ENCODE peak calls at places on chromosomes 2 and 18, in five cellular contexts. One of them, this sample, is unnamed.

GRCh38 chr2:89837962-89838625 is 1146.6 kb downstream of the RPIA start:
- DNase-seq in lower lobe of right lung: no peak
- DNase-seq in fibroblast of lung: no peak
- DNase-seq in prostate gland: no peak
- DNase-seq in cardiac fibroblast: no peak
- DNase-seq in this sample: no peak

GRCh38 chr2:233342301-233342700 is 12.0 kb upstream of the DGKD start:
- DNase-seq in cardiac fibroblast: no peak
- DNase-seq in lower lobe of right lung: no peak
- DNase-seq in prostate gland: no peak
- DNase-seq in fibroblast of lung: no peak
- DNase-seq in this sample: no peak

GRCh38 chr2:204608261-204608660 is 63.0 kb downstream of the PARD3B start:
- DNase-seq in prostate gland: no peak
- DNase-seq in cardiac fibroblast: peak; percentile 9
- DNase-seq in fibroblast of lung: peak; percentile 61
- DNase-seq in lower lobe of right lung: no peak
- DNase-seq in this sample: peak; percentile 55

GRCh38 chr2:174667461-174667860 is 69.9 kb upstream of the WIPF1 start:
- DNase-seq in lower lobe of right lung: no peak
- DNase-seq in fibroblast of lung: no peak
- DNase-seq in prostate gland: no peak
- DNase-seq in cardiac fibroblast: no peak
- DNase-seq in this sample: no peak

GRCh38 chr18:9211955-9212354 is 75.4 kb downstream of the ANKRD12 start:
- DNase-seq in lower lobe of right lung: no peak
- DNase-seq in fibroblast of lung: no peak
- DNase-seq in cardiac fibroblast: no peak
- DNase-seq in prostate gland: no peak
- DNase-seq in this sample: no peak

GRCh38 chr2:96083064-96083889 is 33.1 kb downstream of the ADRA2B start:
- DNase-seq in cardiac fibroblast: no peak
- DNase-seq in lower lobe of right lung: peak; percentile 38
- DNase-seq in prostate gland: no peak
- DNase-seq in fibroblast of lung: no peak
- DNase-seq in this sample: no peak

GRCh38 chr2:239189711-239190131 is 211.1 kb downstream of the HDAC4 start:
- DNase-seq in prostate gland: no peak
- DNase-seq in cardiac fibroblast: no peak
- DNase-seq in lower lobe of right lung: no peak
- DNase-seq in fibroblast of lung: no peak
- DNase-seq in this sample: no peak

GRCh38 chr2:105553538-105554196 is 154.8 kb upstream of the FHL2 start:
- DNase-seq in lower lobe of right lung: no peak
- DNase-seq in fibroblast of lung: peak; percentile 20
- DNase-seq in cardiac fibroblast: peak; percentile 72
- DNase-seq in prostate gland: no peak
- DNase-seq in this sample: peak; percentile 52

GRCh38 chr2:177143444-177143843 is 69.2 kb upstream of the HNRNPA3 start:
- DNase-seq in fibroblast of lung: peak; percentile 45
- DNase-seq in cardiac fibroblast: peak; percentile 60
- DNase-seq in lower lobe of right lung: no peak
- DNase-seq in prostate gland: no peak
- DNase-seq in this sample: peak; percentile 63

GRCh38 chr2:78941751-78942150 is 83.8 kb upstream of the REG3G start:
- DNase-seq in fibroblast of lung: no peak
- DNase-seq in prostate gland: no peak
- DNase-seq in cardiac fibroblast: no peak
- DNase-seq in lower lobe of right lung: no peak
- DNase-seq in this sample: no peak

GRCh38 chr18:7941533-7941932 is 374.4 kb downstream of the PTPRM start:
- DNase-seq in cardiac fibroblast: no peak
- DNase-seq in prostate gland: peak; percentile 99
- DNase-seq in fibroblast of lung: no peak
- DNase-seq in lower lobe of right lung: peak; percentile 65
- DNase-seq in this sample: no peak

GRCh38 chr2:223203971-223204370 is 152.0 kb downstream of the KCNE4 start:
- DNase-seq in prostate gland: no peak
- DNase-seq in lower lobe of right lung: no peak
- DNase-seq in fibroblast of lung: peak; percentile 32
- DNase-seq in cardiac fibroblast: peak; percentile 35
- DNase-seq in this sample: peak; percentile 70

GRCh38 chr2:84458436-84459027 is 548 bp downstream of the SUCLG1 start:
- DNase-seq in cardiac fibroblast: peak; percentile 18
- DNase-seq in lower lobe of right lung: no peak
- DNase-seq in fibroblast of lung: peak; percentile 10
- DNase-seq in prostate gland: peak; percentile 7
- DNase-seq in this sample: peak; percentile 14

GRCh38 chr2:10547663-10548384 is 99.7 kb upstream of the ODC1 start:
- DNase-seq in fibroblast of lung: no peak
- DNase-seq in prostate gland: no peak
- DNase-seq in cardiac fibroblast: no peak
- DNase-seq in lower lobe of right lung: no peak
- DNase-seq in this sample: no peak

GRCh38 chr2:239318790-239319189 is 82.0 kb downstream of the HDAC4 start:
- DNase-seq in cardiac fibroblast: peak; percentile 50
- DNase-seq in lower lobe of right lung: peak; percentile 24
- DNase-seq in prostate gland: no peak
- DNase-seq in fibroblast of lung: peak; percentile 14
- DNase-seq in this sample: peak; percentile 50

GRCh38 chr2:112712903-112713584 is 7.8 kb upstream of the NT5DC4 start:
- DNase-seq in cardiac fibroblast: peak; percentile 87
- DNase-seq in prostate gland: no peak
- DNase-seq in lower lobe of right lung: no peak
- DNase-seq in fibroblast of lung: peak; percentile 54
- DNase-seq in this sample: peak; percentile 86

GRCh38 chr18:75607701-75608100 is 180.2 kb upstream of the SMIM21 start:
- DNase-seq in cardiac fibroblast: no peak
- DNase-seq in fibroblast of lung: peak; percentile 1
- DNase-seq in prostate gland: no peak
- DNase-seq in lower lobe of right lung: no peak
- DNase-seq in this sample: peak; percentile 8

GRCh38 chr2:102020596-102021170 is 28.9 kb downstream of the IL1R2 start:
- DNase-seq in cardiac fibroblast: peak; percentile 97
- DNase-seq in fibroblast of lung: peak; percentile 90
- DNase-seq in prostate gland: peak; percentile 85
- DNase-seq in lower lobe of right lung: peak; percentile 87
- DNase-seq in this sample: peak; percentile 92

GRCh38 chr2:233471291-233472035 is 95.1 kb downstream of the USP40 start:
- DNase-seq in prostate gland: no peak
- DNase-seq in lower lobe of right lung: no peak
- DNase-seq in cardiac fibroblast: no peak
- DNase-seq in fibroblast of lung: no peak
- DNase-seq in this sample: no peak

GRCh38 chr2:23327897-23328296 is 57.1 kb upstream of the KLHL29 start:
- DNase-seq in lower lobe of right lung: no peak
- DNase-seq in fibroblast of lung: no peak
- DNase-seq in cardiac fibroblast: no peak
- DNase-seq in prostate gland: no peak
- DNase-seq in this sample: no peak

GRCh38 chr2:23335550-23335949 is 49.4 kb upstream of the KLHL29 start:
- DNase-seq in lower lobe of right lung: no peak
- DNase-seq in fibroblast of lung: no peak
- DNase-seq in prostate gland: no peak
- DNase-seq in cardiac fibroblast: no peak
- DNase-seq in this sample: no peak

GRCh38 chr2:23326322-23326721 is 58.7 kb upstream of the KLHL29 start:
- DNase-seq in cardiac fibroblast: no peak
- DNase-seq in prostate gland: no peak
- DNase-seq in fibroblast of lung: no peak
- DNase-seq in lower lobe of right lung: no peak
- DNase-seq in this sample: no peak

GRCh38 chr2:23324281-23324680 is 60.7 kb upstream of the KLHL29 start:
- DNase-seq in prostate gland: no peak
- DNase-seq in lower lobe of right lung: no peak
- DNase-seq in fibroblast of lung: no peak
- DNase-seq in cardiac fibroblast: no peak
- DNase-seq in this sample: no peak

DNA sequence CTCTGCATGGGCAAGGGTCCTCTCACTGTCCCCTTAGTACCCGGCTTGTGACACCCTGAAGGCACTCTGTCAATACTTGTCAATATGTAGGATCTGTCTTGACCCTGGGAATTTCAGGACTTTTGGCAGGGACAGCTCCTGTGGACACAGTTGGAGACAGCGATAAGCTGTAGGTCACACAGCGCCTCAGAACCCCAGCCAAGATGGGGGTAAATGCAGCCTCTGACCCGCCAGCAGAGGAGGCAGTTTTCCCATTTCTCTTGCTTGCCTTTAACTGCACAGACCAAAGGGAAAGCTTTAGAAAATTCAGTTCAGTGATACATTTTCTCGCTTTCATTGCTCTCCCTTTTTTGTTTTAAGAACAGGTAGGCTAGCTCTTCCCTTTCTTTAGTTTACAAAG is 54.8 kb upstream of the KLHL29 start:
- DNase-seq in prostate gland: no peak
- DNase-seq in fibroblast of lung: peak; percentile 21
- DNase-seq in lower lobe of right lung: no peak
- DNase-seq in cardiac fibroblast: peak; percentile 15
- DNase-seq in this sample: peak; percentile 5
- TF ChIP-seq CTCF in prostate gland: no peak
- TF ChIP-seq CTCF in fibroblast of lung: peak; percentile 33
- TF ChIP-seq CTCF in lower lobe of right lung: no peak
- TF ChIP-seq CTCF in cardiac fibroblast: no peak
- TF ChIP-seq CTCF in this sample: no peak

DNA sequence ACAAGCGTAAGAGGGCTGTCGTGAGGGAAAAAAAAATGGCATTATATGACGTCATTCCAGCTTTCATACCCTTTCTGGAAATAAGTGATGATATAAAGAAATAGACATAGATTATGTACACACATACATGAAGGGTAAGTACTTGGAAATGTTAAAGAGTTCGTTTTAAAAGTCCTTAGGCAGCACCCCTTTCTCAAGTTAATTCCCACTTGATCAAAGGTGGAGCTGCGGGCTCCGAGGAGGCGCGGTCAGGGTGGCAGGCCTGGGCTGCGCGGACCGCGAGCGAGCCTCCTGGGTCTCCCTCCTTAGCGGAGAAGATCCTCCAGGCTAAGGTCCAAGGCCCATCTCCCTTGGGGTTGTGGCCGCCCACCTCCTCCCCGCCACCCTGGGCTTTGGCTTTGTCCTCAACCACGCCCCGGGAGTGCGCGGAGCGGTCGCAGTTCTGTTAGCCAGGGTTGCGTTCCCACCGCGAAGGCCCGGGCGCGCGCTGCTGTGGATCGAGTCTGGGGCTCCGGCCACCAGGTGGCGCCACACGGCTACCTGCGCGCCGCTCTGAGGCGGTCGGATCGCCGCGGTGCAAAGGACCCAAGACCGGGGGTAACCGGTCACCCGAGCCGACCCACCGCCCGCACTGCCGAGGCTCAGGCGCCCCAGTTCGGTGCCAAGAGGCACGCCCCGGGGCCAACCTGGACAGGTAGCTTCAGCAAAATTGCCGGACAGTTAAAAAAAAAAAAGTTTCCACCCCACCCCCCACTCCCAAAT is 66.8 kb downstream of the HNRNPLL start:
- DNase-seq in cardiac fibroblast: peak; percentile 68
- DNase-seq in lower lobe of right lung: peak; percentile 91
- DNase-seq in prostate gland: peak; percentile 73
- DNase-seq in fibroblast of lung: peak; percentile 60
- DNase-seq in this sample: peak; percentile 69
- H3K4me3 ChIP-seq in cardiac fibroblast: peak overlapping the region; percentile 61
- H3K4me3 ChIP-seq in lower lobe of right lung: peak overlapping the region; percentile 64
- H3K4me3 ChIP-seq in prostate gland: peak overlapping the region; percentile 27
- H3K4me3 ChIP-seq in fibroblast of lung: peak overlapping the region; percentile 53
- H3K4me3 ChIP-seq in this sample: peak overlapping the region; percentile 62

DNA sequence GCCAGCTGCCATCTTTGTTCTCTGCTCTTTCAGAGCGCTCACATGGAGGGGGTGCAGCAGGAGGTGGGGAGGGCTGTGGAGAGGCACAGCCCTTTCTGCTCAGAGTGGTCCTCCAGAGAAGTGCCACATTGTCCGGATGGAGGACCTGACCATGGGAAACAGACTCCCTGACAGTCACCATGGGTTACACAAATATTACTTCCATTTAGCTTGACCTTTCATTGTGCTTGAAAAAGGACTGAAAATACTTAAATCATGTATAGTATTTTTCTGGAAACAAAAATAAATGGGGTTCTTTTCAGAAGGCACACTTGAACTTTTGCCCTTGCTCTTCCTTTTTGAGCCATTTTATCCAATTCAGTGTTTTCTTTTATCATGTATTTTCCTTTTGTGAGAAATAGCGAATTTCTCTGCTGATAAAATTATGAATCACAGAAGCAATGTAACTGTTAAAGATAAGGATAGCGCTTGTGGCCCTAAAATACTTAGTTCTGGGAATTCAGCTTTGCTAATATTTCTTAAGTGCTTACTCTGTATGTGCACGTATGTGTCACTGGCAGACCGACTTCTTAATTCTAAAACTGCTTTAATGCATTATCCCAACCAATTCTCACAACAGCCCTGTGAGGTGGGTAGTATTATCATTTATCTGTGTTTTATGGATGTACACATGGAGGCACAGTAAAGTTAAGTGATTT is 34.2 kb downstream of the SPATS2L start:
- DNase-seq in prostate gland: no peak
- DNase-seq in cardiac fibroblast: no peak
- DNase-seq in lower lobe of right lung: no peak
- DNase-seq in fibroblast of lung: no peak
- DNase-seq in this sample: no peak
- TF ChIP-seq CTCF in prostate gland: no peak
- TF ChIP-seq CTCF in cardiac fibroblast: no peak
- TF ChIP-seq CTCF in lower lobe of right lung: no peak
- TF ChIP-seq CTCF in fibroblast of lung: no peak
- TF ChIP-seq CTCF in this sample: no peak

GRCh38 chr2:241560181-241560882 is 1.8 kb downstream of the BOK start:
- DNase-seq in prostate gland: no peak
- DNase-seq in lower lobe of right lung: no peak
- DNase-seq in cardiac fibroblast: no peak
- DNase-seq in fibroblast of lung: no peak
- DNase-seq in this sample: no peak

GRCh38 chr2:241562269-241562891 is 3.8 kb downstream of the BOK start:
- DNase-seq in fibroblast of lung: no peak
- DNase-seq in lower lobe of right lung: peak; percentile 52
- DNase-seq in cardiac fibroblast: no peak
- DNase-seq in prostate gland: no peak
- DNase-seq in this sample: no peak

GRCh38 chr2:241561811-241562210 is 3.3 kb downstream of the BOK start:
- DNase-seq in cardiac fibroblast: peak; percentile 55
- DNase-seq in lower lobe of right lung: peak; percentile 79
- DNase-seq in prostate gland: peak; percentile 82
- DNase-seq in fibroblast of lung: peak; percentile 67
- DNase-seq in this sample: peak; percentile 74

GRCh38 chr2:241559489-241560180 is 1.1 kb downstream of the BOK start:
- DNase-seq in lower lobe of right lung: no peak
- DNase-seq in cardiac fibroblast: peak; percentile 51
- DNase-seq in prostate gland: peak; percentile 27
- DNase-seq in fibroblast of lung: peak; percentile 51
- DNase-seq in this sample: peak; percentile 48

DNA sequence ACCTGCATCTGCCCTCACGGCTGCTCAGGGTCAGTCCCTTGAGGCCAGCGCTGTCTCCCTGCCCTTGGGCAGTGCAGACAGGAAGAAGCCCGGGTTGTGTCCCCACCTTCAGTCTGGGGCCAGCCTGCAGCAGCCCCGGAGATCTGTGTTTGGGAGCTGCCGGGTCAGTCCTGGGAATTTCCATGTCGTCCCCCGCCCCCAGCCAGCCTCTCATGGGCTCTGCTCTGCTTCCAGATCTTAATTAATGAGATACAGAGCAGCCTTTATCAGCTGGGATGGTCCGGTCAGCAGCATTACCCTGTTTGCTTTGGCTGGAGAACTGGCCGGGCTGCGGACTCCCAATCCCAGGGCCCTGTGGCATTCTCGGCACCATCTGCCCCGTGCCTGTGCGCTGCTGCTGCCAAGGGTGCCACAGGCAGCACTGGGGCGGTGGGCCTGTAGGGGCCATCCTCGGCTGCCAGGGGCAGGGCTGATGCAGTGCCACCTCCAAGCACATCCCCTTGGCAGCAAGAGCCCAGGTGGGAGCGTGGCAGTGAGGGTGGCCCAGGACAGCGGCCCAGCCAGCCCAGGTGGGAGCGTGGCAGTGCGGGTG is 2.4 kb downstream of the BOK start:
- DNase-seq in cardiac fibroblast: no peak
- DNase-seq in fibroblast of lung: no peak
- DNase-seq in prostate gland: peak; percentile 40
- DNase-seq in lower lobe of right lung: no peak
- DNase-seq in this sample: peak; percentile 45
- H3K4me3 ChIP-seq in cardiac fibroblast: peak overlapping the region; percentile 64
- H3K4me3 ChIP-seq in fibroblast of lung: no peak overlapping the region
- H3K4me3 ChIP-seq in prostate gland: no peak overlapping the region
- H3K4me3 ChIP-seq in lower lobe of right lung: peak overlapping the region; percentile 80
- H3K4me3 ChIP-seq in this sample: peak overlapping the region; percentile 71